ENCODE peak calls at places on chromosomes 2 and 18, in six cellular contexts. X, N, Q, B, Z and K are unnamed samples.
A peak's percentile ranks its signal among the peaks of the same experiment; 100 is the strongest.

GRCh38 chr2:197234792-197235191 is 75.8 kb downstream of the ANKRD44 start:
- DNase-seq in X (no peak), N (no peak), Q (no peak), B (no peak), Z (no peak), K (no peak)

GRCh38 chr18:9437049-9437448 is 38.3 kb upstream of the RALBP1 start:
- DNase-seq in X (peak; percentile 0), N (no peak), Q (peak; percentile 20), B (no peak), Z (peak; percentile 37), K (no peak)

GRCh38 chr2:20594957-20595356 is 55.9 kb downstream of the HS1BP3 start:
- DNase-seq in X (no peak), N (no peak), Q (no peak), B (no peak), Z (no peak), K (no peak)

GRCh38 chr18:74468547-74469014 is 11.5 kb upstream of the DIPK1C start:
- DNase-seq in X (no peak), N (no peak), Q (no peak), B (no peak), Z (peak; percentile 11), K (no peak)

GRCh38 chr18:35962320-35962719 is 10.2 kb upstream of the RMP24 start:
- DNase-seq in X (no peak), N (no peak), Q (no peak), B (no peak), Z (no peak), K (no peak)

GRCh38 chr2:96870631-96871255 is 863 bp upstream of the SEMA4C start:
- DNase-seq in X (no peak), N (peak; percentile 53), Q (no peak), B (peak; percentile 45), Z (no peak), K (peak; percentile 65)

GRCh38 chr2:37507069-37507410 is 162.6 kb downstream of the QPCT start:
- DNase-seq in X (no peak), N (no peak), Q (no peak), B (no peak), Z (no peak), K (no peak)

GRCh38 chr2:232502513-232502900 is 14.9 kb upstream of the ECEL1 start:
- DNase-seq in X (no peak), N (peak; percentile 28), Q (no peak), B (no peak), Z (no peak), K (no peak)

GRCh38 chr18:48053881-48054586 is 123.6 kb upstream of the SMAD2 start:
- DNase-seq in X (no peak), N (no peak), Q (no peak), B (peak; percentile 37), Z (no peak), K (no peak)

GRCh38 chr2:54470241-54470938 is 14.3 kb downstream of the SPTBN1 start:
- DNase-seq in X (no peak), N (no peak), Q (peak; percentile 88), B (no peak), Z (peak; percentile 63), K (no peak)

GRCh38 chr2:172095905-172096660 is 6.6 kb downstream of the DLX2 start:
- DNase-seq in X (no peak), N (no peak), Q (no peak), B (no peak), Z (peak; percentile 65), K (no peak)

GRCh38 chr2:235989591-235989990 is 178.6 kb downstream of the GBX2 start:
- DNase-seq in X (no peak), N (no peak), Q (no peak), B (no peak), Z (no peak), K (no peak)

GRCh38 chr18:5649439-5649838 is 105.6 kb upstream of the EPB41L3 start:
- DNase-seq in X (no peak), N (no peak), Q (no peak), B (no peak), Z (no peak), K (no peak)